ENCODE peak calls at places on chromosomes 16 and 17, in eight cellular contexts. J is neural progenitor cell, P is HCT116, O is PC-3, S is SK-N-SH, U is hepatocyte, L is GM23248, Z is GM23338. Q is an unnamed sample.

GRCh38 chr17:57486978-57487377 is 230.7 kb downstream of the MSI2 start:
- DNase-seq in J (no peak), P (no peak), O (no peak), S (no peak), U (no peak), L (no peak), Z (no peak), Q (no peak)

GRCh38 chr17:10737168-10737622 is 7.4 kb upstream of the TMEM220 start:
- DNase-seq in J (peak), P (peak), O (peak), S (peak), U (peak), L (peak), Z (peak), Q (no peak)

GRCh38 chr17:67881083-67881482 is 55.8 kb downstream of the BPTF start:
- DNase-seq in J (no peak), P (no peak), O (no peak), S (no peak), U (no peak), L (no peak), Z (no peak), Q (no peak)

GRCh38 chr16:19884611-19885455 is at the start of gene GPRC5B:
- DNase-seq in J (peak), P (no peak), O (peak), S (peak), U (peak), L (peak), Z (peak), Q (peak)

GRCh38 chr16:73996624-73997339 is 299.8 kb upstream of the PSMD7 start:
- DNase-seq in J (no peak), P (no peak), O (no peak), S (no peak), U (peak), L (no peak), Z (no peak), Q (no peak)

GRCh38 chr17:15262291-15263205 is 2.6 kb downstream of the PMP22 start:
- DNase-seq in J (peak), P (peak), O (peak), S (peak), U (peak), L (peak), Z (peak), Q (no peak)

GRCh38 chr17:48149174-48150106 is 41.9 kb downstream of the SNX11 start:
- DNase-seq in J (peak), P (no peak), O (no peak), S (peak), U (no peak), L (no peak), Z (peak), Q (peak)

GRCh38 chr17:20063665-20064648 is 54.8 kb downstream of the SPECC1 start:
- DNase-seq in J (no peak), P (peak), O (peak), S (no peak), U (peak), L (peak), Z (peak), Q (no peak)

GRCh38 chr16:77951788-77952187 is 70.6 kb upstream of the CLEC3A start:
- DNase-seq in J (peak), P (peak), O (peak), S (peak), U (peak), L (no peak), Z (peak), Q (peak)

GRCh38 chr16:27287051-27287811 is 18.7 kb upstream of the NSMCE1 start:
- DNase-seq in J (no peak), P (no peak), O (peak), S (no peak), U (no peak), L (no peak), Z (no peak), Q (no peak)

GRCh38 chr17:44385287-44386181 is 3.9 kb downstream of the ITGA2B start:
- DNase-seq in J (peak), P (peak), O (peak), S (peak), U (peak), L (peak), Z (peak), Q (peak)

GRCh38 chr16:9151597-9151996 is 60.2 kb downstream of the HAPSTR1 start:
- DNase-seq in J (no peak), P (no peak), O (no peak), S (no peak), U (peak), L (peak), Z (no peak), Q (peak)

GRCh38 chr16:17827313-17827712 is 356.6 kb upstream of the XYLT1 start:
- DNase-seq in J (no peak), P (no peak), O (no peak), S (no peak), U (no peak), L (peak), Z (no peak), Q (no peak)

GRCh38 chr17:8371786-8372185 is 4.7 kb downstream of the KRABD2 start:
- DNase-seq in J (no peak), P (no peak), O (no peak), S (no peak), U (no peak), L (no peak), Z (no peak), Q (no peak)
- TF ChIP-seq EZH2phosphoT487 in J (no peak), P (no peak), O (no peak), S (no peak), U (no peak), L (no peak), Z (no peak), Q (no peak)

GRCh38 chr17:74769856-74770497 is 6.2 kb downstream of the NAT9 start:
- DNase-seq in J (no peak), P (no peak), O (no peak), S (peak), U (no peak), L (no peak), Z (no peak), Q (no peak)
- H3K4me3 ChIP-seq in J (no peak), P (no peak), O (no peak), S (no peak), U (no peak), L (no peak), Z (no peak), Q (no peak)

DNA sequence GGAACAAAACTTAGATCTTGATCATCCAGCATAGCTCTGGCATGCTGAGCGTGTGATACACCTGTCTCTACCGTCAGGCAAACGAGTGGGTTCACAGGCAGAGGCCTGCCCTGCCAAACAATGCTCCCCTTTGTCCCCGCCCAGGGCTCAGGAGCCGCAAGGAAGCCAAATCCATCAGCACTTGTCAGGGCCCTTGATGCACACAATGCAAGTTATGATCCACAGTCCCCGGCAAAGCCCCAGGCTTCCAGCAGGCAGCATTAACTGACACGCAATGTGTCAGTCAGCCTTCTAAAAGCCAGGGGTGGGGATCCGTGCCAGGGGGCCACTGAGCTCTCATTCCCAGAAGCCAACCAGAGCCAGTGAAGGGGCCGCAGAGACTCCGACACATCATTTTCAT is 460.9 kb downstream of the SLC39A11 start:
- DNase-seq in J (peak), P (no peak), O (peak), S (no peak), U (no peak), L (no peak), Z (no peak), Q (no peak)
- TF ChIP-seq EZH2phosphoT487 in J (no peak), P (no peak), O (no peak), S (no peak), U (no peak), L (no peak), Z (no peak), Q (no peak)

GRCh38 chr16:87390641-87391323 is 1.4 kb upstream of the MAP1LC3B start:
- DNase-seq in J (peak), P (no peak), O (no peak), S (no peak), U (no peak), L (no peak), Z (no peak), Q (no peak)

GRCh38 chr16:87391324-87391949 is 699 bp upstream of the MAP1LC3B start:
- DNase-seq in J (peak), P (no peak), O (no peak), S (no peak), U (peak), L (peak), Z (peak), Q (peak)

GRCh38 chr16:87387942-87388817 is 4.0 kb upstream of the MAP1LC3B start:
- DNase-seq in J (peak), P (peak), O (peak), S (peak), U (peak), L (peak), Z (peak), Q (peak)

GRCh38 chr16:87389245-87389644 is 2.9 kb upstream of the MAP1LC3B start:
- DNase-seq in J (no peak), P (no peak), O (no peak), S (no peak), U (no peak), L (no peak), Z (no peak), Q (no peak)

GRCh38 chr16:87388818-87389134 is 3.4 kb upstream of the MAP1LC3B start:
- DNase-seq in J (no peak), P (no peak), O (no peak), S (no peak), U (no peak), L (no peak), Z (no peak), Q (no peak)
- H3K4me3 ChIP-seq in J (peak), P (no peak), O (peak), S (peak), U (no peak), L (peak), Z (no peak), Q (peak)

DNA sequence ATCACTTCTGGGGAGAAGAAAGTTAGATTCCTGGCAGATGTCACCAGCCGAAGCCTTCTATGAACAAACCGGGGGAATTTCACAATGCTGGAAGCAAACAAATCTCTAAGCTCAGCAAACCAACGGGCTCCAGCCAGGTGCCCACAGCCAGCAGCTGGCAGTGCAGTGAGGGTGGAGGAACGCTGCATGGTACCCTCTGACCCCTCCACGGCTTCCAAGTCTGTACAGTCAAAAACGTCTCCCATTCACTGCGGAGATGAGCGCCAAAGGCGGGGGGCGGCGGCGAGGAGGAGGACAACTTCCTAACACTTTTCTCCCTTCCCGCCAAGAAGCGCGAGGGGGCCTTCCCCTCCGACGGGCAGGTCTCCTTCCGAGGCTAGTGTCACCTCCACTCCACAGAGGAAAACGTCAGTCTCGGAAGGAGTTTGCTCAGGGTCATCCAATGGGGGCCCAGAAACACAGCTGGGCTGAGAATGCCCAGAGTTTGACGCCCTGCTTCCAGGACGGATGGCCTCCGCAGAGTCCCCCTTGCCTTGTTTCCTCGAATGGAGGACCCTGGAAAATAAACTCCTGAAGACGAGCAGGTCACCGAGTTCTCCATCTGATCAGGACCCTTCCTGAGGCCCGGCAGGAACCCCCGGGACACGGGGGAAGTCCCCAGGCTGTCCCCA is 855 bp downstream of the ZNF598 start:
- DNase-seq in J (no peak), P (no peak), O (peak), S (peak), U (no peak), L (peak), Z (no peak), Q (peak)
- TF ChIP-seq EZH2phosphoT487 in J (no peak), P (no peak), O (no peak), S (no peak), U (no peak), L (no peak), Z (no peak), Q (no peak)

DNA sequence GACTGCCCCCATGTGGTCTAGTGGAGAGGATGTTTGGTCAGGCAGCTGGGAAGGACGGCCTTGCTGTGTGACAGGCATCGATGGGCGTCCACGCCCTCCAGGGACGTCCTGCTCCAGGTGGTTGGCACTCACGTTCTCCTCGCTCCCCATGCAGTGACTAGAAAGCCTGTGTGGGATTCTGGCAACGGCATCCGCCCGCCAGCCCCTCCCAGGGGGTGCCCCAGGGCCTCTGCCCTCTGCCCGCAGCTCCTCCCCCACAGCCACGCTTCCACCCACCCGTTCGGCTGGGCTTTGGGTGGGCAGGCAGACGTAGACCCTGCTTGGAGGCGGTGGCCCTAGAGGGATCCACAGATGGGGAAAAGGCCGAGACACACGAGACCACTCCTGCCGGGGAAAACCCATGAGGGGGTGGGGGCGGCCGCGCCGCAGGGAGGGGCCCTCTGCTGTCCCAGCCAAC is 4.7 kb upstream of the IL17C start:
- DNase-seq in J (peak), P (no peak), O (no peak), S (peak), U (peak), L (peak), Z (peak), Q (peak)
- H3K4me3 ChIP-seq in J (peak), P (no peak), O (no peak), S (no peak), U (no peak), L (no peak), Z (peak), Q (peak)

GRCh38 chr17:64150237-64151015 is 20.5 kb upstream of the ERN1 start:
- DNase-seq in J (no peak), P (no peak), O (no peak), S (no peak), U (peak), L (peak), Z (no peak), Q (no peak)

GRCh38 chr17:64151016-64151368 is 21.0 kb upstream of the ERN1 start:
- DNase-seq in J (no peak), P (no peak), O (no peak), S (no peak), U (no peak), L (no peak), Z (no peak), Q (no peak)

GRCh38 chr17:64148699-64149098 is 18.8 kb upstream of the ERN1 start:
- DNase-seq in J (no peak), P (no peak), O (peak), S (peak), U (no peak), L (peak), Z (peak), Q (peak)

GRCh38 chr17:64148017-64148631 is 18.2 kb upstream of the ERN1 start:
- DNase-seq in J (no peak), P (no peak), O (peak), S (peak), U (no peak), L (peak), Z (peak), Q (peak)

GRCh38 chr17:64149196-64149595 is 19.3 kb upstream of the ERN1 start:
- DNase-seq in J (no peak), P (no peak), O (no peak), S (no peak), U (no peak), L (no peak), Z (no peak), Q (no peak)
- TF ChIP-seq EZH2phosphoT487 in J (no peak), P (no peak), O (no peak), S (no peak), U (no peak), L (no peak), Z (no peak), Q (no peak)

GRCh38 chr17:4950757-4951204 is at the start of gene ENO3:
- DNase-seq in J (peak), P (no peak), O (no peak), S (peak), U (peak), L (no peak), Z (peak), Q (peak)

GRCh38 chr17:4956493-4957061 is 5.7 kb downstream of the ENO3 start:
- DNase-seq in J (peak), P (no peak), O (no peak), S (no peak), U (no peak), L (no peak), Z (peak), Q (peak)

GRCh38 chr17:4955091-4955490 is 4.2 kb downstream of the ENO3 start:
- DNase-seq in J (no peak), P (no peak), O (no peak), S (no peak), U (no peak), L (no peak), Z (no peak), Q (no peak)

GRCh38 chr17:4951486-4951885 is 567 bp downstream of the ENO3 start:
- DNase-seq in J (no peak), P (no peak), O (no peak), S (no peak), U (no peak), L (no peak), Z (no peak), Q (no peak)

GRCh38 chr17:4953461-4953961 is 2.6 kb downstream of the ENO3 start:
- DNase-seq in J (no peak), P (no peak), O (no peak), S (no peak), U (no peak), L (peak), Z (no peak), Q (no peak)
- H3K4me3 ChIP-seq in J (no peak), P (no peak), O (no peak), S (no peak), U (no peak), L (no peak), Z (no peak), Q (no peak)

DNA sequence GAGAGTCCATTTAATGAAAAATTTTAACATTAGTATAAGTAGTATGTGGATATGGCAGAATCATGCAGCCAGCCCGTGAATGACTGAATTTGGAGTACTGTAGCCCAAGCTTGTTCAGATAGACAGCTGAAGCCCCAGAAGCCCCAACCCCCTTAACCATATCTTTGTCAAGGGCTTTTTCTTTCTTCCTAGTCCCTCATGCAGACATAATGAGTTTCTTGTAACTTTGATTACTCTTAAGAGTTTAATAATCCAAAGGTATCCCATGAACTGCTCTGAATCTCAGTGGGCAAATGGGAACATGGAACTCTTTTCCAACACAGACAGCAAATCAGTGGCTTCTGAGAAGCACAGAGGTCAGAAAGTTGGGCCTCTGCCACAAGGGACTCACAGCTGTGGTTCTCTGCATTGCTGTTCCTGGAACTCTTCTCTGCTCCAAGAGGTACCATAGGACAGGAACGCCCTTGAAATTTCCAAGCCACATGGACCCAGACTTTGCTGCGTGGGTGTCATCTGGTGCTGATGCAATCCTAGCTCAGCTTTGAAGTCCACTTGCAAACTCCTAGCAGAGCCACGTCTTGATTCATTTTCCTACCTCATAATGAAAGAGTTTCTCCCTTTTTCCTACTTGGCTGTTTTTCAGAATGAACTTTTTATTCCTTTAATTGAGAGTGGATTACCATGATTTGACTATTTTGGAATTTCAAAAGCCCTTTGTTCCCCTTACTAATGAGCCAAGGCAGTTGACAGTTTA is 18.1 kb downstream of the LYRM1 start:
- DNase-seq in J (no peak), P (no peak), O (no peak), S (no peak), U (peak), L (peak), Z (no peak), Q (no peak)
- TF ChIP-seq EZH2phosphoT487 in J (no peak), P (no peak), O (no peak), S (no peak), U (no peak), L (no peak), Z (no peak), Q (no peak)

Q was measured in OCI-LY7.